ENCODE peak calls at places on chromosomes 5 and 9, in eight cellular contexts. N is GM18507, Y is RKO, A is HEK293T, B is small intestine, G is HS-5, X is EL, K is HuH-7. R is an unnamed sample.

GRCh38 chr9:81318571-81318970 is 370.8 kb downstream of the TLE1 start:
- DNase-seq in N (no peak), Y (no peak), A (no peak), B (no peak), G (peak; percentile 25), X (peak; percentile 62), K (no peak), R (peak; percentile 58)

GRCh38 chr9:25117791-25118190 is 560.5 kb downstream of the TUSC1 start:
- DNase-seq in N (no peak), Y (no peak), A (no peak), B (no peak), G (no peak), X (no peak), K (no peak), R (no peak)

GRCh38 chr5:162683280-162683679 is 615.7 kb downstream of the GABRG2 start:
- DNase-seq in N (no peak), Y (no peak), A (no peak), B (peak; percentile 95), G (no peak), X (no peak), K (no peak), R (no peak)

GRCh38 chr9:137593176-137593575 is 2.9 kb upstream of the ZMYND19 start:
- DNase-seq in N (no peak), Y (no peak), A (no peak), B (no peak), G (no peak), X (no peak), K (no peak), R (no peak)

GRCh38 chr9:15293727-15294405 is 13.2 kb downstream of the TTC39B start:
- DNase-seq in N (no peak), Y (no peak), A (no peak), B (no peak), G (no peak), X (no peak), K (no peak), R (no peak)

GRCh38 chr5:2757563-2758311 is 6.3 kb upstream of the IRX2 start:
- DNase-seq in N (no peak), Y (no peak), A (no peak), B (no peak), G (no peak), X (peak; percentile 99), K (no peak), R (no peak)

GRCh38 chr5:140576776-140577201 is 12.2 kb downstream of the SLC35A4 start:
- DNase-seq in N (no peak), Y (no peak), A (no peak), B (no peak), G (no peak), X (peak; percentile 25), K (no peak), R (no peak)

GRCh38 chr9:126614088-126614454 is 343 bp downstream of the LMX1B start:
- DNase-seq in N (no peak), Y (no peak), A (peak; percentile 25), B (no peak), G (no peak), X (no peak), K (peak; percentile 33), R (peak; percentile 6)

GRCh38 chr9:129175825-129176633 is 2.0 kb downstream of the IER5L start:
- DNase-seq in N (no peak), Y (peak; percentile 99), A (peak; percentile 63), B (peak; percentile 90), G (peak; percentile 68), X (peak; percentile 94), K (peak; percentile 94), R (peak; percentile 81)

GRCh38 chr5:32413466-32414263 is 30.9 kb downstream of the ZFR start:
- DNase-seq in N (no peak), Y (no peak), A (no peak), B (no peak), G (no peak), X (no peak), K (no peak), R (no peak)

GRCh38 chr5:36854402-36855140 is 22.0 kb upstream of the NIPBL start:
- DNase-seq in N (no peak), Y (no peak), A (no peak), B (no peak), G (no peak), X (no peak), K (no peak), R (no peak)

GRCh38 chr5:4758550-4758949 is 381.6 kb upstream of the ADAMTS16 start:
- DNase-seq in N (no peak), Y (peak; percentile 7), A (no peak), B (no peak), G (no peak), X (no peak), K (no peak), R (no peak)

GRCh38 chr9:3498691-3499090 is 27.1 kb downstream of the RFX3 start:
- DNase-seq in N (no peak), Y (no peak), A (no peak), B (peak; percentile 10), G (no peak), X (no peak), K (no peak), R (peak; percentile 48)

GRCh38 chr5:96493189-96493790 is 60.2 kb upstream of the PCSK1 start:
- DNase-seq in N (no peak), Y (no peak), A (no peak), B (no peak), G (no peak), X (no peak), K (no peak), R (no peak)

GRCh38 chr9:110133608-110134214 is 74.2 kb downstream of the C9orf152 start:
- DNase-seq in N (no peak), Y (no peak), A (no peak), B (no peak), G (no peak), X (peak; percentile 57), K (no peak), R (no peak)

GRCh38 chr5:179906294-179906794 is 1.4 kb downstream of the TBC1D9B start:
- DNase-seq in N (no peak), Y (peak; percentile 45), A (no peak), B (no peak), G (peak; percentile 3), X (no peak), K (no peak), R (no peak)

GRCh38 chr9:72982161-72982799 is 29.4 kb upstream of the ALDH1A1 start:
- DNase-seq in N (no peak), Y (no peak), A (no peak), B (no peak), G (no peak), X (no peak), K (no peak), R (no peak)

GRCh38 chr5:160837749-160838593 is 14.0 kb downstream of the ATP10B start:
- DNase-seq in N (no peak), Y (no peak), A (no peak), B (no peak), G (no peak), X (no peak), K (no peak), R (no peak)

GRCh38 chr9:131739192-131739961 is 499 bp downstream of the RAPGEF1 start:
- DNase-seq in N (no peak), Y (peak; percentile 66), A (peak; percentile 57), B (peak; percentile 32), G (no peak), X (peak; percentile 39), K (no peak), R (peak; percentile 65)

R was measured in hepatic stellate cell.